ENCODE peak calls at places on chromosome 13, in seven cellular contexts. H is A549, L is breast epithelium, B is dorsolateral prefrontal cortex, O is sigmoid colon, Q is cardiac muscle cell, G is upper lobe of right lung. C is an unnamed sample.
A peak's percentile ranks its signal among the peaks of the same experiment; 100 is the strongest.

GRCh38 chr13:34748078-34748477 is 194.0 kb upstream of the NBEA start:
- DNase-seq in B (no peak), H (no peak), O (no peak), L (no peak), G (no peak), Q (peak; percentile 100), C (no peak)

GRCh38 chr13:112574476-112575294 is 13.3 kb downstream of the TUBGCP3 start:
- DNase-seq in G (no peak), H (no peak), B (no peak), L (no peak), Q (no peak), O (no peak), C (no peak)

GRCh38 chr13:111873676-111874178 is 193.2 kb upstream of the SOX1 start:
- DNase-seq in H (no peak), L (no peak), B (no peak), O (no peak), Q (no peak), G (no peak), C (no peak)

GRCh38 chr13:47632311-47632710 is 368.8 kb downstream of the SUCLA2 start:
- DNase-seq in H (no peak), G (no peak), L (no peak), O (no peak), Q (no peak), B (no peak), C (no peak)

GRCh38 chr13:79393564-79394249 is 12.3 kb downstream of the RBM26 start:
- DNase-seq in L (no peak), Q (no peak), H (no peak), G (no peak), B (no peak), O (no peak), C (no peak)

GRCh38 chr13:92843549-92843948 is 383.1 kb upstream of the GPC6 start:
- DNase-seq in Q (peak; percentile 73), H (no peak), G (no peak), L (no peak), B (no peak), O (no peak), C (no peak)

GRCh38 chr13:108948269-108948671 is 318.9 kb downstream of the MYO16 start:
- DNase-seq in B (no peak), Q (no peak), O (no peak), H (peak; percentile 35), G (no peak), L (no peak), C (no peak)

GRCh38 chr13:110520431-110521295 is 40.9 kb downstream of the RAB20 start:
- DNase-seq in H (no peak), G (peak; percentile 89), O (peak; percentile 94), B (peak; percentile 55), L (peak; percentile 71), Q (peak; percentile 96), C (no peak)

GRCh38 chr13:74765955-74766354 is 631.8 kb upstream of the KLF12 start:
- DNase-seq in O (no peak), G (no peak), Q (no peak), B (no peak), H (no peak), L (no peak), C (no peak)

GRCh38 chr13:104253063-104253680 is 1187.0 kb upstream of the SLC10A2 start:
- DNase-seq in L (no peak), H (no peak), Q (peak; percentile 29), G (no peak), B (no peak), O (no peak), C (no peak)

GRCh38 chr13:50805805-50806204 is 37.7 kb downstream of the DLEU7 start:
- DNase-seq in O (no peak), G (no peak), B (no peak), Q (peak; percentile 34), H (no peak), L (no peak), C (no peak)

GRCh38 chr13:94656766-94657165 is 55.1 kb downstream of the GPR180 start:
- DNase-seq in O (no peak), H (peak; percentile 10), Q (peak; percentile 75), B (no peak), G (no peak), L (no peak), C (no peak)

GRCh38 chr13:50700664-50701266 is 142.7 kb downstream of the DLEU7 start:
- DNase-seq in G (no peak), H (no peak), O (no peak), L (no peak), B (no peak), Q (no peak), C (no peak)

GRCh38 chr13:75960538-75960994 is 324.4 kb downstream of the LMO7 start:
- DNase-seq in G (no peak), H (no peak), O (no peak), L (no peak), B (no peak), Q (no peak), C (no peak)

GRCh38 chr13:97239943-97240788 is 18.0 kb downstream of the MBNL2 start:
- DNase-seq in O (no peak), Q (no peak), G (no peak), H (no peak), B (no peak), L (no peak), C (no peak)

GRCh38 chr13:113091211-113091771 is 14.3 kb upstream of the F7 start:
- DNase-seq in Q (no peak), H (no peak), L (no peak), G (peak; percentile 40), O (peak; percentile 48), B (no peak), C (no peak)

GRCh38 chr13:113273856-113274590 is 23.0 kb upstream of the LAMP1 start:
- DNase-seq in O (peak; percentile 67), L (no peak), Q (peak; percentile 68), H (no peak), B (no peak), G (peak; percentile 76), C (no peak)

GRCh38 chr13:47672982-47673670 is 327.9 kb downstream of the SUCLA2 start:
- DNase-seq in O (no peak), B (no peak), Q (peak; percentile 97), G (no peak), L (no peak), H (no peak), C (no peak)

GRCh38 chr13:100815476-100816046 is 141.0 kb upstream of the TMTC4 start:
- DNase-seq in G (no peak), O (no peak), H (no peak), L (no peak), Q (no peak), B (no peak), C (no peak)

GRCh38 chr13:30004204-30004603 is 153.8 kb upstream of the UBL3 start:
- DNase-seq in H (no peak), B (no peak), O (no peak), G (no peak), L (no peak), Q (no peak), C (no peak)

GRCh38 chr13:113063091-113063491 is 42.5 kb upstream of the F7 start:
- DNase-seq in L (no peak), H (no peak), Q (no peak), B (no peak), G (no peak), O (no peak), C (no peak)

GRCh38 chr13:114087430-114087829 is 45.0 kb downstream of the RASA3 start:
- DNase-seq in Q (no peak), B (no peak), O (peak; percentile 57), G (peak; percentile 48), H (no peak), L (no peak), C (no peak)

GRCh38 chr13:31050486-31051400 is 111.0 kb downstream of the HSPH1 start:
- DNase-seq in H (no peak), Q (peak; percentile 37), B (no peak), O (no peak), L (no peak), G (no peak), C (no peak)
- TF ChIP-seq CTCF in H (no peak), Q (peak; percentile 36), B (no peak), O (no peak), L (peak; percentile 22), G (no peak), C (peak; percentile 46)

GRCh38 chr13:73231456-73231855 is 172.7 kb downstream of the KLF5 start:
- DNase-seq in B (no peak), Q (no peak), L (no peak), H (no peak), O (no peak), G (no peak), C (no peak)

GRCh38 chr13:73230714-73231113 is 171.9 kb downstream of the KLF5 start:
- DNase-seq in G (no peak), Q (peak; percentile 16), O (no peak), B (no peak), L (no peak), H (no peak), C (no peak)

GRCh38 chr13:73224708-73225107 is 165.9 kb downstream of the KLF5 start:
- DNase-seq in G (no peak), B (no peak), H (no peak), L (no peak), Q (peak; percentile 41), O (no peak), C (no peak)

GRCh38 chr13:73225983-73226382 is 167.2 kb downstream of the KLF5 start:
- DNase-seq in B (no peak), O (no peak), L (no peak), Q (no peak), G (no peak), H (no peak), C (no peak)

GRCh38 chr13:73228546-73228945 is 169.7 kb downstream of the KLF5 start:
- DNase-seq in O (no peak), H (no peak), G (no peak), Q (peak; percentile 10), B (no peak), L (no peak), C (no peak)
- TF ChIP-seq CTCF in O (no peak), H (no peak), G (no peak), Q (no peak), B (no peak), L (no peak), C (no peak)

GRCh38 chr13:33373624-33374023 is 88.1 kb upstream of the STARD13 start:
- DNase-seq in G (no peak), B (no peak), Q (no peak), H (no peak), O (no peak), L (no peak), C (no peak)
- TF ChIP-seq CTCF in G (no peak), B (no peak), Q (peak; percentile 8), H (no peak), O (no peak), L (no peak), C (no peak)

GRCh38 chr13:43240278-43240677 is 216.9 kb downstream of the DNAJC15 start:
- DNase-seq in H (no peak), B (no peak), O (no peak), Q (no peak), G (no peak), L (no peak), C (no peak)

GRCh38 chr13:43239441-43239840 is 216.1 kb downstream of the DNAJC15 start:
- DNase-seq in B (no peak), L (no peak), G (no peak), O (no peak), Q (no peak), H (no peak), C (no peak)

GRCh38 chr13:43235028-43235427 is 211.6 kb downstream of the DNAJC15 start:
- DNase-seq in Q (no peak), B (no peak), L (no peak), O (no peak), G (no peak), H (no peak), C (no peak)

GRCh38 chr13:43237616-43238015 is 214.2 kb downstream of the DNAJC15 start:
- DNase-seq in L (no peak), Q (no peak), B (no peak), O (no peak), H (no peak), G (no peak), C (no peak)

GRCh38 chr13:43238341-43239083 is 215.1 kb downstream of the DNAJC15 start:
- DNase-seq in Q (no peak), L (no peak), H (no peak), O (no peak), B (no peak), G (no peak), C (no peak)
- TF ChIP-seq CTCF in Q (no peak), L (no peak), H (no peak), O (no peak), B (no peak), G (no peak), C (no peak)

C was measured in mesothelial cell of epicardium.